ENCODE peak calls at places on chromosomes 4 and X, in five cellular contexts. Z, W, L, A and U are unnamed samples.

GRCh38 chrX:152905081-152905420 is 7.2 kb downstream of the ZNF185 start:
- DNase-seq in Z (no peak), L (peak), W (no peak), A (no peak), U (no peak)

GRCh38 chrX:41273638-41274037 is 60.3 kb upstream of the DDX3X start:
- DNase-seq in A (no peak), W (no peak), L (no peak), Z (peak), U (no peak)

GRCh38 chr4:148341980-148342800 is 100.0 kb downstream of the NR3C2 start:
- DNase-seq in W (no peak), Z (no peak), L (no peak), A (no peak), U (no peak)

GRCh38 chrX:41720125-41720780 is 3.7 kb upstream of the GPR82 start:
- DNase-seq in W (peak), A (peak), L (no peak), Z (peak), U (peak)

GRCh38 chr4:89269267-89269666 is 38.3 kb downstream of the GPRIN3 start:
- DNase-seq in W (no peak), L (no peak), A (no peak), Z (no peak), U (no peak)

GRCh38 chr4:153143527-153144348 is 60.5 kb upstream of the TRIM2 start:
- DNase-seq in W (peak), Z (peak), A (no peak), L (no peak), U (no peak)

GRCh38 chr4:146243141-146243882 is 29.0 kb downstream of the REELD1 start:
- DNase-seq in L (no peak), W (no peak), Z (peak), A (peak), U (peak)

GRCh38 chrX:103716967-103717366 is 6.3 kb downstream of the TMEM31 start:
- DNase-seq in A (no peak), W (peak), L (no peak), Z (peak), U (no peak)

GRCh38 chr4:10011885-10012284 is 9.4 kb downstream of the SLC2A9 start:
- DNase-seq in Z (no peak), L (no peak), W (no peak), A (no peak), U (no peak)
- H3K27ac ChIP-seq in Z (no peak), L (no peak), W (no peak), A (no peak), U (no peak)

DNA sequence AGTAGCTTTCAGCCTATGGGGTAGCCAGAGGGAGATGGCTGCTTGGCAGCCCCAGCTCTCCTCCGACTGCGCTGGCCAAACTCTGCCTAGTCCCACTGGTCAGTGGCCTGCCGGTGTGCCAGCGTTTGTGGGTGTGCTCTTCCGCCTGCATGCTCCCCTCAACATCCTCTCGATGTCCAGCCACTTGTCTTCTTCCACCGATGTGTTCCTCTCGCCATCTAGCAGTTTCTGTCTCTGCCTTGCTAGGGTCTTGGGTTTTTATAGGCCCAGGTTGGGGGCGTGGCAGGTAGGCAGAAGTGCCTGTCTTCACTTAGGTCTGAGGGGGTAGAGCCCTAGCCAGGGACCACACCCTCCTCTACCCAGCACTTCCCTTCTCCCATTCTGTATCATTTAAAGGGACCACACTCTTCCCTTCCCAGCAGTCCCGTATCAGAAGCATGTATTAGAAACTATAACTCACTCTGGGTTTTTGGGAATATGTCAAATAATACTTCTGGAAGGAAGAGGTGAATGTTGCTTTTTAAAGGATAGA is 124.4 kb downstream of the KDM6A start:
- DNase-seq in Z (no peak), W (no peak), A (no peak), L (no peak), U (no peak)
- H3K27ac ChIP-seq in Z (no peak), W (no peak), A (no peak), L (no peak), U (no peak)

GRCh38 chr4:26287748-26288147 is 33.1 kb upstream of the RBPJ start:
- DNase-seq in A (no peak), Z (no peak), W (no peak), L (no peak), U (no peak)

GRCh38 chr4:26281876-26282275 is 38.9 kb upstream of the RBPJ start:
- DNase-seq in A (no peak), Z (no peak), W (no peak), L (no peak), U (no peak)

GRCh38 chr4:26288308-26288982 is 32.4 kb upstream of the RBPJ start:
- DNase-seq in L (no peak), Z (peak), A (no peak), W (no peak), U (no peak)

GRCh38 chr4:26285272-26285671 is 35.5 kb upstream of the RBPJ start:
- DNase-seq in W (no peak), A (no peak), L (no peak), Z (no peak), U (no peak)

GRCh38 chr4:26284536-26284935 is 36.3 kb upstream of the RBPJ start:
- DNase-seq in Z (no peak), L (no peak), W (no peak), A (no peak), U (no peak)
- H3K27ac ChIP-seq in Z (no peak), L (no peak), W (no peak), A (no peak), U (no peak)

GRCh38 chr4:2587215-2587823 is 50.9 kb downstream of the FAM193A start:
- DNase-seq in Z (no peak), W (no peak), L (no peak), A (no peak), U (no peak)

GRCh38 chr4:2588259-2588658 is 51.8 kb downstream of the FAM193A start:
- DNase-seq in Z (no peak), W (no peak), A (no peak), L (no peak), U (no peak)

GRCh38 chr4:2593003-2593402 is 56.6 kb downstream of the FAM193A start:
- DNase-seq in L (no peak), A (no peak), Z (no peak), W (no peak), U (no peak)

GRCh38 chr4:2592572-2592971 is 56.1 kb downstream of the FAM193A start:
- DNase-seq in L (no peak), W (no peak), Z (no peak), A (no peak), U (no peak)

GRCh38 chr4:2591189-2591588 is 54.7 kb downstream of the FAM193A start:
- DNase-seq in W (no peak), A (no peak), Z (peak), L (no peak), U (no peak)
- H3K27ac ChIP-seq in W (no peak), A (no peak), Z (no peak), L (no peak), U (no peak)

GRCh38 chrX:134173541-134174272 is 63.3 kb upstream of the CCDC160 start:
- DNase-seq in W (no peak), L (no peak), A (no peak), Z (no peak), U (no peak)
- H3K27ac ChIP-seq in W (no peak), L (no peak), A (no peak), Z (no peak), U (no peak)

GRCh38 chr4:125355791-125356190 is 41.0 kb downstream of the FAT4 start:
- DNase-seq in L (no peak), Z (no peak), A (no peak), W (no peak), U (no peak)
- H3K27ac ChIP-seq in L (no peak), Z (no peak), A (no peak), W (no peak), U (no peak)

DNA sequence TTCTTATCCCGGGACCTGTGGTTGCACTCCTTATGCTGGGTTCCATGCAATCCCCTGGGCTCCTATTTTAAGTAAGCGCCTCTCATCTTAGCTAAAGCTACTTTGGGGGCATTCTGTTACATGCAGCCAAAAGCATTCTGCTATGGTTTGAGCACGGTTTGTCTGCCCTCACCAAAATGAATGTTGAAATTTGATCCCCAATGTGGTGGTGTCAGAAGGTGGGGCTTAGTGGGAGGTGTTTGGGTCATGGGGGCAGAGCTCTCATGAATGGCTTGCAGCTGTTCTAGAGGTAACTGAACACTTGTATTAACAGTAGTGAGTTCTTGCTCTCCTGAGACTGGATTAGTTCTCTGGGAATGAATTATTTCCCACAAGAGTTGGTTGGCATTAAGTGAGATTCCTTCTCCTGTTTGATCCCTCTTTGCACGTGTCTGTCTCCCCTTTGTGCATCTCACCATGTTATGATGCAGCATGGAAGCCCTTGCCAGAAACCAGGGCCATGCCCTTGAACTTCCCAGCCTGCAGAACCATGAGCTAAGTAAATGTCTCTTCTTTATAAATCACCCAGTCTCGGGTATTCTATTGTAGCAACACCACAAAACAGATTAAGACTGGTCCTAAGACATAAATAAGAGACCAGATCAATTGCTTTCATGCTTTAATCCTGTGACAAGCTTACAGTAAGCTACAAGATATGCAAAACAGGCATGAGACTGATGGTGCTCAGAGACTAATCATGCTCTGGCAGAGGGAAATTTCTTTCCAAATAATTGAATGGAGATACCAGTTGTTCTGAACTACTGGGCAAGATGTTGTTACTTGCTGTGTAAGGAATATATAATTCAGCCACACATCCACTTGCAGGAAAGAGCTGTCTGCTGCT is 141.7 kb downstream of the TSPAN5 start:
- DNase-seq in L (no peak), Z (peak), A (no peak), W (no peak), U (no peak)
- H3K27ac ChIP-seq in L (no peak), Z (peak), A (no peak), W (no peak), U (no peak)

GRCh38 chr4:138406881-138407280 is 164.7 kb upstream of the SLC7A11 start:
- DNase-seq in Z (peak), A (no peak), L (no peak), W (no peak), U (no peak)
- H3K27ac ChIP-seq in Z (no peak), A (no peak), L (no peak), W (no peak), U (no peak)

GRCh38 chr4:141350122-141350904 is 129.6 kb downstream of the ZNF330 start:
- DNase-seq in Z (peak), W (peak), L (peak), A (no peak), U (no peak)
- H3K27ac ChIP-seq in Z (peak), W (no peak), L (no peak), A (no peak), U (no peak)

DNA sequence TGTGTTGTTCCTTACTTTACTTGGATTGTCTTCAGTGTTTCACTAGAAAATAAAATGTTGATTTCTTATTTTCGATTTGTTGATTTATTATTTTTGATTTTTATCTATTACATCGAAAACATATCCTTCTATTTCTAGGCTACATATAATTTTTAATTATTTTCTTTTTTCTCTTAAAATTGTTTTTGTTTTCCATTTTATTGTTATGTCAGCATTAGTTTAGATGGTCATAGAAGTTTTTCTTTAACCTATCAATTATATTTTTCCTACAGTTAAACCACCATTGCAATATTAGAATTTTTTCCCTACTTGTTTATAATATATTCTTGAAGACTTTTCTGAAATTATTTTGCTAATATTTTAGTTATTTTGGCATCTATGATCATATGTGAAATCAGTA is 1685.1 kb downstream of the RPA4 start:
- DNase-seq in A (no peak), L (no peak), W (no peak), Z (no peak), U (no peak)
- H3K27ac ChIP-seq in A (no peak), L (no peak), W (no peak), Z (no peak), U (no peak)